ENCODE peak calls at places on chromosomes 3 and 15, in six cellular contexts. D, K, G, S, V and X are unnamed samples.

GRCh38 chr15:66617137-66618090 is 51.6 kb upstream of the LCTL start:
- DNase-seq in D (no peak), K (no peak), G (no peak), S (peak; percentile 14), V (no peak), X (no peak)

GRCh38 chr3:165201964-165202363 is 5.8 kb upstream of the SLITRK3 start:
- DNase-seq in D (no peak), K (no peak), G (no peak), S (no peak), V (no peak), X (no peak)

GRCh38 chr3:134406331-134407246 is 32.3 kb upstream of the AMOTL2 start:
- DNase-seq in D (no peak), K (peak; percentile 69), G (no peak), S (no peak), V (no peak), X (no peak)

GRCh38 chr3:185858502-185859225 is 33.8 kb upstream of the IGF2BP2 start:
- DNase-seq in D (no peak), K (no peak), G (no peak), S (no peak), V (no peak), X (no peak)

GRCh38 chr3:184752361-184752760 is 40.5 kb upstream of the MAGEF1 start:
- DNase-seq in D (no peak), K (no peak), G (no peak), S (no peak), V (no peak), X (no peak)

GRCh38 chr3:16309558-16309957 is 44.5 kb downstream of the OXNAD1 start:
- DNase-seq in D (no peak), K (no peak), G (peak; percentile 27), S (no peak), V (no peak), X (peak; percentile 15)

GRCh38 chr3:42020681-42021307 is 58.9 kb upstream of the ULK4 start:
- DNase-seq in D (no peak), K (no peak), G (no peak), S (no peak), V (no peak), X (no peak)

GRCh38 chr15:56205061-56205876 is 38.4 kb downstream of the RFX7 start:
- DNase-seq in D (no peak), K (no peak), G (no peak), S (no peak), V (no peak), X (no peak)

GRCh38 chr3:33218446-33219174 is at the start of gene SUSD5:
- DNase-seq in D (no peak), K (no peak), G (peak; percentile 18), S (no peak), V (no peak), X (no peak)

GRCh38 chr3:7917443-7918151 is 584.0 kb upstream of the LMCD1 start:
- DNase-seq in D (no peak), K (no peak), G (no peak), S (no peak), V (no peak), X (no peak)

GRCh38 chr3:58051196-58051595 is 43.0 kb downstream of the FLNB start:
- DNase-seq in D (no peak), K (no peak), G (no peak), S (no peak), V (no peak), X (no peak)

GRCh38 chr3:147941984-147942383 is 532.8 kb downstream of the ZIC1 start:
- DNase-seq in D (no peak), K (no peak), G (no peak), S (no peak), V (no peak), X (no peak)

GRCh38 chr3:58059349-58060321 is 51.4 kb downstream of the FLNB start:
- DNase-seq in D (no peak), K (no peak), G (no peak), S (no peak), V (no peak), X (no peak)

GRCh38 chr3:126399756-126400155 is 5.0 kb downstream of the CFAP100 start:
- DNase-seq in D (no peak), K (no peak), G (no peak), S (no peak), V (no peak), X (no peak)

GRCh38 chr3:39130693-39131265 is 22.6 kb downstream of the CSRNP1 start:
- DNase-seq in D (no peak), K (no peak), G (no peak), S (no peak), V (no peak), X (no peak)

GRCh38 chr15:51229907-51230328 is 108.5 kb downstream of the CYP19A1 start:
- DNase-seq in D (no peak), K (peak; percentile 67), G (no peak), S (no peak), V (no peak), X (no peak)

GRCh38 chr3:188574885-188575284 is 420.9 kb downstream of the LPP start:
- DNase-seq in D (no peak), K (no peak), G (no peak), S (no peak), V (no peak), X (no peak)

GRCh38 chr3:195873281-195873887 is 35.0 kb downstream of the TNK2 start:
- DNase-seq in D (no peak), K (no peak), G (no peak), S (no peak), V (no peak), X (no peak)